ENCODE peak calls at places on chromosomes 12 and 14, in seven cellular contexts. F is HCT116; L is CD8-positive, alpha-beta T cell; N is breast epithelium; Y is effector memory CD4-positive, alpha-beta T cell; V is SK-N-SH; T is PC-9. I is an unnamed sample.

GRCh38 chr12:116375278-116375842 is 97.9 kb upstream of the MED13L start:
- DNase-seq in F (no peak), L (no peak), N (no peak), Y (no peak), V (no peak), T (no peak), I (no peak)

GRCh38 chr12:7555752-7556151 is 52.2 kb upstream of the CD163 start:
- DNase-seq in F (peak; percentile 48), L (no peak), N (no peak), Y (no peak), V (no peak), T (peak; percentile 52), I (no peak)

GRCh38 chr14:104876251-104876699 is 11.2 kb downstream of the CEP170B start:
- DNase-seq in F (peak; percentile 44), L (peak; percentile 28), N (no peak), Y (peak; percentile 22), V (peak; percentile 92), T (no peak), I (peak; percentile 95)

GRCh38 chr14:51626185-51626584 is 25.5 kb upstream of the FRMD6 start:
- DNase-seq in F (no peak), L (no peak), N (no peak), Y (no peak), V (no peak), T (no peak), I (no peak)

GRCh38 chr12:78760906-78761305 is 103.7 kb upstream of the SYT1 start:
- DNase-seq in F (no peak), L (no peak), N (no peak), Y (no peak), V (no peak), T (no peak), I (no peak)

GRCh38 chr14:51908086-51908485 is 47.7 kb downstream of the GNG2 start:
- DNase-seq in F (no peak), L (no peak), N (no peak), Y (no peak), V (no peak), T (no peak), I (no peak)

GRCh38 chr12:103758310-103759089 is 82.5 kb downstream of the NT5DC3 start:
- DNase-seq in F (no peak), L (no peak), N (no peak), Y (no peak), V (no peak), T (no peak), I (peak; percentile 65)

GRCh38 chr12:122355702-122356101 is 66.8 kb downstream of the CLIP1 start:
- DNase-seq in F (no peak), L (no peak), N (no peak), Y (no peak), V (peak; percentile 14), T (no peak), I (peak; percentile 42)

GRCh38 chr14:75249251-75249957 is 29.2 kb upstream of the FOS start:
- DNase-seq in F (no peak), L (peak; percentile 94), N (no peak), Y (peak; percentile 85), V (no peak), T (peak; percentile 72), I (no peak)

GRCh38 chr12:54502485-54502884 is 4.9 kb downstream of the NCKAP1L start:
- DNase-seq in F (no peak), L (no peak), N (no peak), Y (no peak), V (no peak), T (no peak), I (no peak)

GRCh38 chr14:102775855-102776760 is 1.1 kb upstream of the TRAF3 start:
- DNase-seq in F (no peak), L (no peak), N (no peak), Y (no peak), V (no peak), T (peak; percentile 56), I (peak; percentile 63)

GRCh38 chr12:132776816-132777568 is 15.4 kb upstream of the ANKLE2 start:
- DNase-seq in F (no peak), L (no peak), N (peak; percentile 76), Y (no peak), V (no peak), T (no peak), I (no peak)

GRCh38 chr12:50013361-50014147 is 11.7 kb downstream of the RACGAP1 start:
- DNase-seq in F (no peak), L (no peak), N (no peak), Y (no peak), V (no peak), T (no peak), I (no peak)

GRCh38 chr12:104469523-104469922 is 12.8 kb downstream of the CHST11 start:
- DNase-seq in F (no peak), L (no peak), N (no peak), Y (no peak), V (no peak), T (no peak), I (peak; percentile 37)

GRCh38 chr12:96263449-96263902 is 69.3 kb downstream of the ELK3 start:
- DNase-seq in F (no peak), L (no peak), N (no peak), Y (no peak), V (no peak), T (no peak), I (no peak)
- H3K27ac ChIP-seq in F (no peak overlapping the region), L (no peak overlapping the region), N (peak overlapping the region; percentile 8), Y (no peak overlapping the region), V (peak overlapping the region; percentile 6), T (no peak overlapping the region), I (no peak overlapping the region)

GRCh38 chr14:49989980-49990379 is 97.1 kb downstream of the ARF6 start:
- DNase-seq in F (no peak), L (no peak), N (no peak), Y (no peak), V (no peak), T (no peak), I (no peak)

GRCh38 chr14:49982522-49982951 is 89.7 kb downstream of the ARF6 start:
- DNase-seq in F (no peak), L (peak; percentile 33), N (no peak), Y (peak; percentile 39), V (no peak), T (peak; percentile 93), I (no peak)

GRCh38 chr14:49984419-49984818 is 91.5 kb downstream of the ARF6 start:
- DNase-seq in F (no peak), L (no peak), N (no peak), Y (no peak), V (no peak), T (no peak), I (no peak)

GRCh38 chr14:49988080-49988990 is 95.5 kb downstream of the ARF6 start:
- DNase-seq in F (no peak), L (no peak), N (no peak), Y (no peak), V (no peak), T (no peak), I (no peak)

GRCh38 chr14:49986344-49987014 is 93.6 kb downstream of the ARF6 start:
- DNase-seq in F (no peak), L (no peak), N (no peak), Y (no peak), V (no peak), T (no peak), I (no peak)
- H3K27ac ChIP-seq in F (no peak overlapping the region), L (no peak overlapping the region), N (peak overlapping the region; percentile 61), Y (peak overlapping the region; percentile 9), V (peak overlapping the region; percentile 90), T (peak overlapping the region; percentile 76), I (no peak overlapping the region)

DNA sequence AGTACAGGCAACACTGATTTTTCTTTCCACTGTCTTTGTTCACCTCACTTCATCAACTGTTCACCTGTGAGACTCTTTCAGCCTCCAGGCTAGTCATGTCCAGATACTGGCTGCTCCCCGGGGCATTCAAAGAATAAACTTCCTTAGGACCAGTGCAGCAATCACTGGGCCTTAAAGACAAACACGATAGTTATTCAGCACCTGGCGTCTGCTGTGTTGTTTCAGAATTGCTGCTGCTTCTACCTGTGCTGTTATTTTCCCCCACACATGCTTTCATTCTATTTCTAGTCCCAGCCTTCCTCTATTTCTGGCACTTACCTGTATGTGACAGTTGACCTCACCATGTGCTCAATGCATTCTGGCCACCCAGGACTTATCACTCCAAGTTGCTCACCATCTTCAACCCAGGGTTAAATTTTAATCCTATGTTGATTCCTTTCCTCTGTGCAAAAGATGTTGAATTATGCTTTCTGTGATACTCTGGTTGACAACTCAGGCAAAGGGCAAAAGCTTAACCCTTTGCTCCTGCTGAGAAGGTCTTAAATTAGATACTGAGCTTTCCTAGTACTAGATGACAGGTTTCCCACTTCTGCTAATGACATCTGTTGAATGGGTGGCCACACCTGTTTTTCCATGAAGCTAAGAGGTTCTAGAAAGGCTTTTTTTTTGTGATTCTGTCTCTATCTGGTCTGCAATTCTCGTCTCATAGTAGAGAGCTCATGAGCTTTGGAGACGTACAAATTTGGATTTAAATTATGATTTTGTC is 41.4 kb downstream of the PTPRQ start:
- DNase-seq in F (no peak), L (no peak), N (no peak), Y (no peak), V (no peak), T (no peak), I (no peak)
- H3K27ac ChIP-seq in F (no peak overlapping the region), L (no peak overlapping the region), N (no peak overlapping the region), Y (no peak overlapping the region), V (no peak overlapping the region), T (no peak overlapping the region), I (no peak overlapping the region)

GRCh38 chr14:79543348-79543747 is 668.0 kb downstream of the DIO2 start:
- DNase-seq in F (no peak), L (no peak), N (no peak), Y (no peak), V (no peak), T (no peak), I (no peak)
- H3K27ac ChIP-seq in F (no peak overlapping the region), L (no peak overlapping the region), N (no peak overlapping the region), Y (no peak overlapping the region), V (no peak overlapping the region), T (no peak overlapping the region), I (no peak overlapping the region)

GRCh38 chr12:38399711-38400205 is 83.2 kb downstream of the ALG10B start:
- DNase-seq in F (no peak), L (no peak), N (no peak), Y (no peak), V (no peak), T (no peak), I (no peak)

GRCh38 chr12:38402811-38403210 is 86.2 kb downstream of the ALG10B start:
- DNase-seq in F (no peak), L (no peak), N (no peak), Y (no peak), V (no peak), T (no peak), I (no peak)
- H3K27ac ChIP-seq in F (no peak overlapping the region), L (no peak overlapping the region), N (no peak overlapping the region), Y (no peak overlapping the region), V (no peak overlapping the region), T (no peak overlapping the region), I (no peak overlapping the region)

GRCh38 chr14:95534299-95535225 is at the start of gene GLRX5:
- DNase-seq in F (peak; percentile 100), L (peak; percentile 99), N (peak; percentile 98), Y (peak; percentile 96), V (peak; percentile 99), T (peak; percentile 98), I (peak; percentile 99)

GRCh38 chr14:95536036-95536577 is 1.3 kb downstream of the GLRX5 start:
- DNase-seq in F (no peak), L (no peak), N (no peak), Y (no peak), V (no peak), T (no peak), I (peak; percentile 55)

GRCh38 chr14:95533822-95534221 is 1.0 kb upstream of the GLRX5 start:
- DNase-seq in F (no peak), L (no peak), N (no peak), Y (no peak), V (no peak), T (no peak), I (peak; percentile 44)

GRCh38 chr14:95533391-95533821 is 1.4 kb upstream of the GLRX5 start:
- DNase-seq in F (no peak), L (no peak), N (no peak), Y (no peak), V (peak; percentile 55), T (no peak), I (peak; percentile 54)

GRCh38 chr14:95535226-95536021 is 574 bp downstream of the GLRX5 start:
- DNase-seq in F (no peak), L (no peak), N (no peak), Y (no peak), V (peak; percentile 63), T (no peak), I (no peak)
- H3K27ac ChIP-seq in F (peak overlapping the region; percentile 56), L (peak overlapping the region; percentile 44), N (peak overlapping the region; percentile 93), Y (peak overlapping the region; percentile 87), V (peak overlapping the region; percentile 57), T (no peak overlapping the region), I (no peak overlapping the region)

I was measured in endodermal cell.